ENCODE peak calls at places on chromosomes 7 and 10, in seven cellular contexts. O, D, I, M, L, V and Q are unnamed samples.

GRCh38 chr7:148540041-148540738 is 50.4 kb upstream of the C7orf33 start:
- DNase-seq in I (peak; percentile 73), D (no peak), O (no peak), V (peak; percentile 23), L (peak; percentile 91), M (peak; percentile 56), Q (peak; percentile 62)

GRCh38 chr10:36492590-36493510 is 632.5 kb upstream of the ANKRD30A start:
- DNase-seq in V (no peak), L (peak; percentile 83), O (no peak), I (no peak), D (peak; percentile 85), M (peak; percentile 41), Q (peak; percentile 65)

GRCh38 chr7:74104702-74105101 is 21.1 kb downstream of the LIMK1 start:
- DNase-seq in O (no peak), V (no peak), L (no peak), D (no peak), I (peak; percentile 53), M (no peak), Q (no peak)

GRCh38 chr10:118272090-118272775 is 69.9 kb downstream of the FAM204A start:
- DNase-seq in L (peak; percentile 12), M (peak; percentile 9), O (no peak), V (peak; percentile 43), I (no peak), D (no peak), Q (peak; percentile 76)

GRCh38 chr7:106915873-106916272 is 50.8 kb downstream of the PIK3CG start:
- DNase-seq in M (no peak), O (no peak), L (no peak), I (no peak), V (no peak), D (no peak), Q (no peak)

GRCh38 chr7:20721086-20721485 is 65.6 kb downstream of the SP8 start:
- DNase-seq in D (no peak), I (no peak), L (no peak), V (peak; percentile 5), M (no peak), O (no peak), Q (no peak)

GRCh38 chr10:95324436-95325268 is 33.8 kb upstream of the PDLIM1 start:
- DNase-seq in O (no peak), V (no peak), D (no peak), I (no peak), L (no peak), M (no peak), Q (no peak)

GRCh38 chr10:109679478-109679877 is 243.8 kb downstream of the XPNPEP1 start:
- DNase-seq in M (no peak), I (no peak), V (no peak), L (no peak), O (no peak), D (no peak), Q (no peak)

GRCh38 chr7:127337581-127337980 is 54.9 kb downstream of the ZNF800 start:
- DNase-seq in D (no peak), M (no peak), I (no peak), L (no peak), V (no peak), O (no peak), Q (no peak)

GRCh38 chr10:47031251-47031952 is 120.2 kb downstream of the PTPN20 start:
- DNase-seq in I (peak; percentile 72), V (peak; percentile 29), M (no peak), L (peak; percentile 40), O (peak; percentile 32), D (no peak), Q (peak; percentile 69)

GRCh38 chr7:112204072-112204775 is 2.0 kb downstream of the DOCK4 start:
- DNase-seq in I (no peak), V (peak; percentile 43), M (peak; percentile 25), L (peak; percentile 39), D (peak; percentile 59), O (no peak), Q (peak; percentile 13)

GRCh38 chr7:112206238-112207105 is at the start of the genes DOCK4 and ZNF277:
- DNase-seq in V (peak; percentile 100), O (peak; percentile 100), I (peak; percentile 99), D (peak; percentile 99), L (peak; percentile 99), M (peak; percentile 99), Q (peak; percentile 98)

GRCh38 chr7:112207106-112207592 is 654 bp downstream of the ZNF277 start:
- DNase-seq in V (no peak), L (peak; percentile 24), I (no peak), D (peak; percentile 35), O (no peak), M (no peak), Q (peak; percentile 4)

GRCh38 chr7:112204776-112205347 is 1.3 kb downstream of the DOCK4 start:
- DNase-seq in M (peak; percentile 30), V (peak; percentile 24), O (no peak), D (peak; percentile 45), L (peak; percentile 30), I (no peak), Q (peak; percentile 1)

GRCh38 chr7:112205348-112206237 is 606 bp downstream of the DOCK4 start:
- DNase-seq in D (peak; percentile 65), O (peak; percentile 65), L (peak; percentile 76), I (peak; percentile 79), M (peak; percentile 73), V (peak; percentile 83), Q (peak; percentile 67)
- TF ChIP-seq CTCF in D (no peak), O (no peak), L (no peak), I (no peak), M (no peak), V (no peak), Q (no peak)

GRCh38 chr10:22317771-22318565 is 1.8 kb downstream of the COMMD3 start:
- DNase-seq in D (no peak), I (no peak), L (no peak), O (no peak), V (peak; percentile 32), M (no peak), Q (no peak)
- H3K4me3 ChIP-seq in D (no peak overlapping the region), I (peak overlapping the region; percentile 92), L (no peak overlapping the region), O (no peak overlapping the region), V (no peak overlapping the region), M (peak overlapping the region; percentile 68), Q (no peak overlapping the region)

GRCh38 chr10:5012595-5012994 is 8.9 kb upstream of the AKR1C2 start:
- DNase-seq in O (no peak), I (no peak), L (no peak), M (no peak), V (no peak), D (no peak), Q (no peak)

GRCh38 chr10:5018150-5018549 is 14.5 kb upstream of the AKR1C2 start:
- DNase-seq in M (peak; percentile 49), O (no peak), D (no peak), L (peak; percentile 56), I (no peak), V (no peak), Q (no peak)

GRCh38 chr10:5013385-5013784 is 9.7 kb upstream of the AKR1C2 start:
- DNase-seq in I (no peak), O (no peak), L (no peak), M (no peak), D (no peak), V (no peak), Q (no peak)

GRCh38 chr10:5014936-5015335 is 11.3 kb upstream of the AKR1C2 start:
- DNase-seq in O (no peak), I (no peak), M (peak; percentile 39), V (peak; percentile 8), D (no peak), L (no peak), Q (peak; percentile 30)
- TF ChIP-seq CTCF in O (no peak), I (peak; percentile 35), M (peak; percentile 31), V (peak; percentile 15), D (no peak), L (no peak), Q (peak; percentile 39)

GRCh38 chr7:102305414-102306268 is 19.0 kb downstream of the SH2B2 start:
- DNase-seq in L (no peak), D (no peak), V (no peak), M (no peak), O (no peak), I (no peak), Q (no peak)

GRCh38 chr7:102310414-102310815 is 23.7 kb downstream of the SH2B2 start:
- DNase-seq in L (no peak), D (no peak), M (no peak), V (peak; percentile 61), O (no peak), I (no peak), Q (no peak)

GRCh38 chr7:102304668-102305067 is 18.0 kb downstream of the SH2B2 start:
- DNase-seq in M (no peak), D (no peak), I (no peak), O (no peak), L (no peak), V (no peak), Q (no peak)

GRCh38 chr7:102303669-102304422 is 17.2 kb downstream of the SH2B2 start:
- DNase-seq in D (no peak), M (no peak), O (no peak), V (peak; percentile 1), L (no peak), I (peak; percentile 93), Q (no peak)

GRCh38 chr7:102306916-102307677 is 20.4 kb downstream of the SH2B2 start:
- DNase-seq in M (no peak), O (no peak), I (peak; percentile 90), V (peak; percentile 60), L (no peak), D (no peak), Q (peak; percentile 13)
- H3K4me3 ChIP-seq in M (no peak overlapping the region), O (no peak overlapping the region), I (peak overlapping the region; percentile 41), V (no peak overlapping the region), L (no peak overlapping the region), D (no peak overlapping the region), Q (no peak overlapping the region)

DNA sequence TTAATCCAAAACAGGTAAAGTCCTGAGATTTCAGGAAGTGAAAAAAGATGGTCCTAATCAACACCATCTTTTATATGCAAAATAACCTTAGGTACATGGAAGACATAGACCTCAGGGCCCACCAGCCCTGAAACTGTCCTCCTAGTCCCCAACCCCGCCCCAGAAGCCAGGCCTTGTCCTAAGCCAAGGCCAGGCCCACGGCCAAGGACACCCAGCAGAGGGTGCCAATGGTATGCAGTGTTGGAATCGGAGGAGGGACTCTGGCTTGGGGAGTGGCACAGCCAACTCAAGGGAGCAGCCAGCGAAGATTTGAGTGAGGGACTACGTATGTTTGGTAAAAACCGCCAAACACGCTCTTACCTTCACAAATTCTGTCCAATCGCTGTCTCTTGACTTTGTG is 96.7 kb downstream of the ZRANB1 start:
- DNase-seq in O (no peak), D (no peak), L (no peak), I (peak; percentile 88), V (no peak), M (no peak), Q (peak; percentile 28)
- TF ChIP-seq CTCF in O (no peak), D (no peak), L (no peak), I (peak; percentile 18), V (no peak), M (peak; percentile 2), Q (no peak)

GRCh38 chr7:151461942-151462230 is 21.9 kb upstream of the CRYGN start:
- DNase-seq in O (no peak), I (no peak), V (no peak), L (no peak), D (no peak), M (no peak), Q (no peak)
- H3K4me3 ChIP-seq in O (no peak overlapping the region), I (no peak overlapping the region), V (no peak overlapping the region), L (no peak overlapping the region), D (no peak overlapping the region), M (no peak overlapping the region), Q (no peak overlapping the region)

GRCh38 chr10:101897633-101898032 is 54.0 kb upstream of the KCNIP2 start:
- DNase-seq in O (no peak), L (peak; percentile 43), M (peak; percentile 20), V (no peak), D (no peak), I (no peak), Q (no peak)
- TF ChIP-seq CTCF in O (no peak), L (no peak), M (no peak), V (no peak), D (no peak), I (no peak), Q (no peak)